ENCODE peak calls at places on chromosomes 7 and 10, in six cellular contexts. E is SK-N-MC, L is HCT116, K is GM23338, U is upper lobe of left lung, M is Panc1. R is an unnamed sample.

GRCh38 chr7:132145466-132145865 is 430.8 kb downstream of the PLXNA4 start:
- DNase-seq in E (no peak), L (no peak), K (no peak), U (no peak), M (peak), R (no peak)

GRCh38 chr7:95527033-95527775 is 41.5 kb downstream of the ASB4 start:
- DNase-seq in E (peak), L (peak), K (peak), U (no peak), M (peak), R (peak)

GRCh38 chr7:146131701-146132100 is 15.1 kb downstream of the CNTNAP2 start:
- DNase-seq in E (no peak), L (no peak), K (peak), U (no peak), M (no peak), R (no peak)

GRCh38 chr10:97676770-97677581 is 10.1 kb downstream of the AVPI1 start:
- DNase-seq in E (no peak), L (no peak), K (peak), U (no peak), M (peak), R (peak)

GRCh38 chr10:18437486-18437885 is 213.9 kb downstream of the NSUN6 start:
- DNase-seq in E (no peak), L (no peak), K (no peak), U (no peak), M (no peak), R (no peak)

GRCh38 chr7:16697507-16698199 is 51.7 kb downstream of the BZW2 start:
- DNase-seq in E (no peak), L (no peak), K (no peak), U (no peak), M (no peak), R (no peak)

GRCh38 chr7:155373359-155374273 is 75.9 kb downstream of the INSIG1 start:
- DNase-seq in E (no peak), L (no peak), K (peak), U (peak), M (no peak), R (peak)

GRCh38 chr7:101216860-101217387 is 457 bp downstream of the PLOD3 start:
- DNase-seq in E (no peak), L (no peak), K (peak), U (no peak), M (no peak), R (peak)

GRCh38 chr10:114388275-114388674 is 16.0 kb downstream of the AFAP1L2 start:
- DNase-seq in E (no peak), L (no peak), K (no peak), U (no peak), M (no peak), R (no peak)

GRCh38 chr7:8015095-8015745 is 46.6 kb downstream of the GLCCI1 start:
- DNase-seq in E (no peak), L (no peak), K (no peak), U (no peak), M (no peak), R (no peak)

GRCh38 chr7:68642727-68643126 is 955.5 kb upstream of the AUTS2 start:
- DNase-seq in E (no peak), L (no peak), K (no peak), U (no peak), M (no peak), R (no peak)

GRCh38 chr7:2663121-2663886 is 24.7 kb upstream of the AMZ1 start:
- DNase-seq in E (no peak), L (no peak), K (no peak), U (peak), M (no peak), R (peak)

GRCh38 chr10:14386202-14386593 is 55.5 kb upstream of the FRMD4A start:
- DNase-seq in E (no peak), L (no peak), K (no peak), U (no peak), M (no peak), R (no peak)

GRCh38 chr7:140696024-140696678 is 357 bp upstream of the NDUFB2 start:
- DNase-seq in E (peak), L (peak), K (peak), U (no peak), M (no peak), R (peak)

GRCh38 chr7:150367677-150368097 is 935 bp upstream of the REPIN1 start:
- DNase-seq in E (peak), L (no peak), K (no peak), U (no peak), M (no peak), R (no peak)

GRCh38 chr10:122441961-122442360 is 12.5 kb upstream of the ARMS2 start:
- DNase-seq in E (no peak), L (no peak), K (no peak), U (no peak), M (peak), R (no peak)

GRCh38 chr7:53596230-53596629 is 560.8 kb downstream of the POM121L12 start:
- DNase-seq in E (no peak), L (no peak), K (peak), U (no peak), M (no peak), R (no peak)

GRCh38 chr7:27189560-27190283 is 4.7 kb upstream of the HOXA11 start:
- DNase-seq in E (no peak), L (no peak), K (no peak), U (no peak), M (no peak), R (no peak)

GRCh38 chr10:63976538-63976937 is 455.3 kb downstream of the REEP3 start:
- DNase-seq in E (no peak), L (peak), K (peak), U (no peak), M (peak), R (no peak)

GRCh38 chr7:134737561-134738353 is 41.7 kb upstream of the CALD1 start:
- DNase-seq in E (no peak), L (no peak), K (no peak), U (no peak), M (no peak), R (no peak)
- H3K4me3 ChIP-seq in E (no peak), L (no peak), K (no peak), U (no peak), M (no peak), R (no peak)

GRCh38 chr10:71312840-71313789 is 5.9 kb upstream of the SLC29A3 start:
- DNase-seq in E (no peak), L (no peak), K (no peak), U (no peak), M (no peak), R (no peak)
- TF ChIP-seq POLR2AphosphoS5 in E (no peak), L (no peak), K (no peak), U (no peak), M (no peak), R (no peak)

GRCh38 chr10:44914891-44915290 is 3.8 kb downstream of the TMEM72 start:
- DNase-seq in E (no peak), L (no peak), K (no peak), U (no peak), M (no peak), R (no peak)

GRCh38 chr10:44913312-44914079 is 2.4 kb downstream of the TMEM72 start:
- DNase-seq in E (peak), L (no peak), K (no peak), U (no peak), M (no peak), R (no peak)

GRCh38 chr10:44909910-44910309 is 1.2 kb upstream of the TMEM72 start:
- DNase-seq in E (no peak), L (no peak), K (no peak), U (no peak), M (no peak), R (no peak)

GRCh38 chr10:44911081-44911540 is at the start of gene TMEM72:
- DNase-seq in E (no peak), L (no peak), K (peak), U (peak), M (no peak), R (no peak)

DNA sequence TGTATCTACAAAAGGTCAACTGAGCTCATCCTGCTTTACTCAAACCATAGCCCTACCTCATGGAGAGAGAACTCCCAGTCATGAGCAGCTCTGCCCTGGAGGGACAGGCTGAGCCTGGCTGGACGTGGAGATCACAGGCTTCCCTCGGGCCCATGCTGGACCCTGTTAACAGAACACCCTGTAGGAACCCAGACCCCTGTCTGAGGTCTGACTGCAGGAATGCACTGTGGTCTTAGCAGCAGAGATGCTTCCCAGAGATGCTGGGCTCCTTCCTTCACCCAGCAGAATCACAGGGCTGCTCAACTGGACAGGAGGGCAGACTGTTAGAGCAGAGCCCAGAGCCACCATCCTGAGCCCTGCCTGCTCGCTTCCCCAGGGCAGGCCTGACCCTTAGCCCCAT is 814 bp downstream of the TMEM72 start:
- DNase-seq in E (no peak), L (no peak), K (no peak), U (no peak), M (no peak), R (no peak)
- H3K4me3 ChIP-seq in E (no peak), L (no peak), K (no peak), U (no peak), M (no peak), R (no peak)

DNA sequence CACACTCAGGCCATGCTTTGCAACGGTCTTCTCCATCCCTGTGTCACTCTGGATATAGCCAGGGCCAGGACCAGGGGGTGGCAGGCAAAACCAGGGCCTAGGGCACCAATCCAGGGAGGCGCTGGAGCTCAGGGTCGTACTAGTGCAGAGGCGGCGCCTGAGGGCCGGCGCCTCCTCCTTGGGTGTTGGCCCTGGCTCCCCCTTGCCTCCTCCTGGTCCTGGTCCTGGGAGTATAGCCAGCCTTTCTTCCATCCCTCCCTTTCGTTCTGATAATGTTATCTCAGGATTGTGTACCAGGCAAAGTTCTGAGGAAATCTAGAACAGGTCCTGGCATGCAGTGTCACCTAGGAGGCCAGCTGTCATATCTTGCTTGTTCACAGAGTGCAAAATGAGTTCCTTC is 107.1 kb upstream of the C7orf33 start:
- DNase-seq in E (no peak), L (no peak), K (no peak), U (no peak), M (no peak), R (no peak)
- TF ChIP-seq POLR2AphosphoS5 in E (no peak), L (no peak), K (no peak), U (no peak), M (no peak), R (no peak)